ENCODE peak calls at places on chromosome 9, in four cellular contexts. G is NB4; K is OCI-LY7; R is activated CD4-positive, alpha-beta T cell treated with anti-CD3 and anti-CD28 coated beads, Interleukin-2, amount 10 ng/mL, durations not matched to agents 7 days and 5 days. M is an unnamed sample.

GRCh38 chr9:18989865-18990264 is 43.1 kb downstream of the SAXO1 start:
- DNase-seq in G (no peak), K (no peak), R (no peak), M (no peak)

GRCh38 chr9:124654431-124654830 is 116.7 kb downstream of the NR6A1 start:
- DNase-seq in G (peak), K (no peak), R (no peak), M (peak)

GRCh38 chr9:135156525-135157510 is 69.3 kb downstream of the OLFM1 start:
- DNase-seq in G (peak), K (peak), R (peak), M (peak)

GRCh38 chr9:89380437-89381307 is 62.4 kb downstream of the SECISBP2 start:
- DNase-seq in G (no peak), K (no peak), R (no peak), M (no peak)

GRCh38 chr9:81885586-81885985 is 42.6 kb upstream of the SPATA31D4 start:
- DNase-seq in G (no peak), K (no peak), R (no peak), M (no peak)

GRCh38 chr9:13705913-13706312 is 426.4 kb upstream of the MPDZ start:
- DNase-seq in G (no peak), K (no peak), R (no peak), M (no peak)

GRCh38 chr9:126638571-126639132 is 24.9 kb downstream of the LMX1B start:
- DNase-seq in G (no peak), K (no peak), R (no peak), M (no peak)

GRCh38 chr9:90025816-90026215 is 421.0 kb downstream of the GADD45G start:
- DNase-seq in G (no peak), K (no peak), R (no peak), M (no peak)

GRCh38 chr9:119868694-119869093 is 499.5 kb upstream of the BRINP1 start:
- DNase-seq in G (no peak), K (no peak), R (no peak), M (no peak)

GRCh38 chr9:114400219-114400618 is 12.4 kb upstream of the AKNA start:
- DNase-seq in G (no peak), K (no peak), R (no peak), M (no peak)

GRCh38 chr9:122366074-122366672 is 4.7 kb upstream of the PTGS1 start:
- DNase-seq in G (no peak), K (no peak), R (no peak), M (no peak)

GRCh38 chr9:120362446-120362845 is 217.5 kb downstream of the CDK5RAP2 start:
- DNase-seq in G (no peak), K (no peak), R (no peak), M (no peak)

GRCh38 chr9:129287595-129288305 is 109.7 kb upstream of the IER5L start:
- DNase-seq in G (no peak), K (no peak), R (no peak), M (no peak)

GRCh38 chr9:83280259-83280658 is 217.3 kb upstream of the RASEF start:
- DNase-seq in G (no peak), K (no peak), R (no peak), M (no peak)